ENCODE peak calls at places on chromosomes 4 and X, in five cellular contexts. R, E, O, X and F are unnamed samples.

GRCh38 chr4:61079427-61079826 is 120.7 kb upstream of the ADGRL3 start:
- DNase-seq in R (no peak), E (no peak), O (no peak), X (no peak), F (no peak)

GRCh38 chr4:151400343-151400742 is 8.6 kb upstream of the FHIP1A start:
- DNase-seq in R (no peak), E (no peak), O (no peak), X (no peak), F (no peak)

GRCh38 chr4:99394913-99395312 is 40.2 kb downstream of the ADH7 start:
- DNase-seq in R (no peak), E (no peak), O (peak), X (no peak), F (no peak)

GRCh38 chrX:40080896-40081678 is 16.7 kb downstream of the BCOR start:
- DNase-seq in R (no peak), E (no peak), O (no peak), X (no peak), F (no peak)

GRCh38 chr4:105623099-105623498 is 70.7 kb downstream of the ARHGEF38 start:
- DNase-seq in R (no peak), E (no peak), O (no peak), X (no peak), F (no peak)

GRCh38 chrX:31366076-31366475 is 294.2 kb upstream of the FTHL17 start:
- DNase-seq in R (no peak), E (no peak), O (no peak), X (no peak), F (no peak)

GRCh38 chrX:16722481-16722880 is 3.1 kb downstream of the SYAP1 start:
- DNase-seq in R (no peak), E (no peak), O (no peak), X (no peak), F (no peak)

GRCh38 chrX:9436812-9437211 is 28.0 kb upstream of the TBL1X start:
- DNase-seq in R (no peak), E (no peak), O (no peak), X (no peak), F (no peak)

GRCh38 chr4:188432328-188432727 is 293.1 kb downstream of the TRIML1 start:
- DNase-seq in R (no peak), E (no peak), O (no peak), X (no peak), F (no peak)

GRCh38 chr4:145840162-145840768 is 98.4 kb downstream of the ZNF827 start:
- DNase-seq in R (no peak), E (no peak), O (peak), X (peak), F (peak)

GRCh38 chrX:68490644-68491043 is 8.2 kb upstream of the YIPF6 start:
- DNase-seq in R (no peak), E (no peak), O (peak), X (no peak), F (peak)